ENCODE peak calls at places on chromosomes 12 and 14, in four cellular contexts. One of them, this sample, is unnamed.

GRCh38 chr12:75641031-75641780 is 129.8 kb upstream of the KRR1 start:
- DNase-seq in GM12878: peak
- DNase-seq in HepG2: no peak
- DNase-seq in H1: no peak
- DNase-seq in this sample: no peak

GRCh38 chr12:88600272-88600671 is 20.0 kb upstream of the KITLG start:
- DNase-seq in GM12878: no peak
- DNase-seq in H1: no peak
- DNase-seq in HepG2: no peak
- DNase-seq in this sample: no peak

GRCh38 chr12:109716512-109717389 is 3.1 kb downstream of the FAM222A start:
- DNase-seq in HepG2: peak
- DNase-seq in GM12878: no peak
- DNase-seq in H1: no peak
- DNase-seq in this sample: no peak

GRCh38 chr12:83172441-83172840 is 485.7 kb downstream of the TMTC2 start:
- DNase-seq in GM12878: no peak
- DNase-seq in HepG2: no peak
- DNase-seq in H1: no peak
- DNase-seq in this sample: no peak

GRCh38 chr12:203462-204260 is 10.3 kb downstream of the SLC6A12 start:
- DNase-seq in HepG2: no peak
- DNase-seq in H1: no peak
- DNase-seq in GM12878: no peak
- DNase-seq in this sample: peak

GRCh38 chr12:2673966-2674810 is 120.6 kb upstream of the FKBP4 start:
- DNase-seq in H1: no peak
- DNase-seq in HepG2: no peak
- DNase-seq in GM12878: no peak
- DNase-seq in this sample: peak

GRCh38 chr14:81471062-81471461 is 62.6 kb downstream of the SEL1L start:
- DNase-seq in GM12878: no peak
- DNase-seq in HepG2: no peak
- DNase-seq in H1: no peak
- DNase-seq in this sample: no peak

GRCh38 chr12:2256915-2257314 is 204.1 kb downstream of the CACNA1C start:
- DNase-seq in HepG2: no peak
- DNase-seq in H1: no peak
- DNase-seq in GM12878: no peak
- DNase-seq in this sample: no peak

GRCh38 chr12:106084048-106084671 is 54.6 kb downstream of the NUAK1 start:
- DNase-seq in GM12878: no peak
- DNase-seq in HepG2: peak
- DNase-seq in H1: peak
- DNase-seq in this sample: peak

GRCh38 chr12:10235761-10236631 is 23.3 kb downstream of the GABARAPL1 start:
- DNase-seq in GM12878: no peak
- DNase-seq in HepG2: peak
- DNase-seq in H1: no peak
- DNase-seq in this sample: peak

GRCh38 chr12:75722714-75723200 is 211.3 kb upstream of the KRR1 start:
- DNase-seq in H1: no peak
- DNase-seq in GM12878: peak
- DNase-seq in HepG2: peak
- DNase-seq in this sample: no peak

GRCh38 chr12:94952325-94952724 is 51.2 kb downstream of the NDUFA12 start:
- DNase-seq in H1: no peak
- DNase-seq in HepG2: no peak
- DNase-seq in GM12878: no peak
- DNase-seq in this sample: no peak

GRCh38 chr12:106369624-106370346 is 12.2 kb downstream of the POLR3B start:
- DNase-seq in HepG2: no peak
- DNase-seq in H1: no peak
- DNase-seq in GM12878: no peak
- DNase-seq in this sample: no peak

GRCh38 chr12:122726056-122726558 is 4.5 kb downstream of the HCAR1 start:
- DNase-seq in GM12878: peak
- DNase-seq in H1: peak
- DNase-seq in HepG2: peak
- DNase-seq in this sample: peak

GRCh38 chr12:104958946-104959841 is 1.1 kb upstream of the SLC41A2 start:
- DNase-seq in H1: no peak
- DNase-seq in HepG2: peak
- DNase-seq in GM12878: no peak
- DNase-seq in this sample: no peak

GRCh38 chr14:91892918-91893527 is 25.7 kb upstream of the TC2N start:
- DNase-seq in HepG2: peak
- DNase-seq in GM12878: no peak
- DNase-seq in H1: no peak
- DNase-seq in this sample: no peak

GRCh38 chr14:68523994-68524725 is 268.7 kb downstream of the ZFP36L1 start:
- DNase-seq in H1: no peak
- DNase-seq in HepG2: no peak
- DNase-seq in GM12878: no peak
- DNase-seq in this sample: no peak

DNA sequence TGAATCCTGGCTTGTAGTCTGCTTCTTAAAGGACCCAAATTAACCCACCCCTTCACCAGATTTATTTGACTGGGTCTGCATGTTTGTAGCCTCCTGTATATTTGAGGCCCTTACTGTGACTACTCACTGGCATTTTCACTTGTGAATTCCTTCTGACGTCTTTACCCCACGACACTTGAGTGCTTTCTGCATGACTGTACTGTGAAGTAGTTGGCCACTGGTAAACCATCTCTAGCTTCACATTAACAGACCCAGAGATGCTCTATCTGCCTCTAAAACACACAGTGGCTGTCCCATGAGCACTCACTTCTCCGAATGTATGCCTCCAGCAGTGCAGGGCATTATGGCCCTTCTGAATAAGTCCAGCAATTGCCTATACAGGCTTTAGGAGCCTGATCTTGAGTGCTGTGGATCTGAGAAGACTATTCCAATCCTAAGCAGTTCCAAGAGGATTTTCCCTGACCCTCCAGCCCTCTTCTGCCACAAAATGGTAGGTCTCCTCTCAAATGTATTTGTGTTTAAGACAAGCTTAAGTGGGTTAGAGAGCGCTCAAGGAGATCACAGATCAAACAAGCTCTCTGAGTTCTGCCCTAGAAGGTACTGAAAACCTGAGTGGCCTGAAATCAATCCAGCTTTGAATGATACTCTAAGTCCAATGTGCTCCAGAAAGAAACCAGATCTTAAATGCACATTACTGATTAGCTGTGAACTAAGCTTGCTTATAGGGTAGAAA is 534.7 kb downstream of the RPS29 start:
- DNase-seq in HepG2: no peak
- DNase-seq in H1: no peak
- DNase-seq in GM12878: no peak
- DNase-seq in this sample: no peak
- TF ChIP-seq SUZ12 in HepG2: no peak
- TF ChIP-seq SUZ12 in H1: no peak
- TF ChIP-seq SUZ12 in GM12878: no peak
- TF ChIP-seq SUZ12 in this sample: no peak

DNA sequence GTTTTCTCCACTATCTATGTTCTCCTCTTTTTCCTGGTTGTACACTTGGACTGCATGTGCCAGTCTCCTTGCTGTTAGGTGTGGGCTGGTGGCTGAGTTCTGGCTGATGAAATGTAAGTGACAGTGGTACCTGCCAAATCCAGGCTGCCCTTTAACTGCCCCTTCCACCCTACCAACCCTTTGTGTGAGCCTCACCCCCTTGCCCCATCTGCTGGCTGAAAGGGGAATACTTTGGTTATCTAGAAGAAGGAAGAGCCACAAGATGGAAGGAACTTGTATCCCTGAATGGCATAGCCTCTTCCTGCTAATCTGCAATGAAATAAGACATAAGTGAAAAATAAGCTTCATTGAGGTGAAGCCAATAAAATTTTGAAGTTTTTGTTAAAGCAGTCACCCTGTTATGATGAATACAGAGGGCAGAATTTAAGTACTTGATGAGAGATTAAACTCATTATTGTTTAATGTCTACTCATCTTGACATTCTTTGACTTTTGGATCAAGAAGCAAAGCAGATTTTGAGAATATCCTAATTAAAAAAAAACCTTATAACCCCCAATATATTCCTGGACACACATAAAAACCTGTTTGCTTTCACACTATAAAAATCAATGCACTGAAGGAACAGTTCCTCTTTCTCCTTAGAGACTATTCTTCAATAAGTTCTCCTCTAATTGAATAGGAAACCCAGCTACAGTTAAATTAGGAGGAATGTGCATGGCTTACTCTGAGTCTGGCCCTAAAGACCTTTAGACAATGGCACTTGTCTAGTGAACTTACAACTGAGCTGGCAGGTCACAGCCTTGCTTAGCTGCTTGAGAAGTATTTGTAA is 262.6 kb upstream of the BTG1 start:
- DNase-seq in H1: peak
- DNase-seq in HepG2: peak
- DNase-seq in GM12878: no peak
- DNase-seq in this sample: no peak
- TF ChIP-seq YY1 in H1: no peak
- TF ChIP-seq YY1 in HepG2: no peak
- TF ChIP-seq YY1 in GM12878: peak
- TF ChIP-seq YY1 in this sample: no peak

GRCh38 chr12:26830783-26831601 is 2.0 kb downstream of the ITPR2 start:
- DNase-seq in HepG2: no peak
- DNase-seq in GM12878: no peak
- DNase-seq in H1: no peak
- DNase-seq in this sample: no peak
- TF ChIP-seq ZNF274 in HepG2: no peak
- TF ChIP-seq ZNF274 in GM12878: no peak
- TF ChIP-seq ZNF274 in H1: no peak
- TF ChIP-seq ZNF274 in this sample: no peak

GRCh38 chr12:101803978-101804377 is 26.8 kb downstream of the GNPTAB start:
- DNase-seq in GM12878: no peak
- DNase-seq in H1: no peak
- DNase-seq in HepG2: no peak
- DNase-seq in this sample: no peak
- TF ChIP-seq SUZ12 in GM12878: no peak
- TF ChIP-seq SUZ12 in H1: no peak
- TF ChIP-seq SUZ12 in HepG2: no peak
- TF ChIP-seq SUZ12 in this sample: no peak

DNA sequence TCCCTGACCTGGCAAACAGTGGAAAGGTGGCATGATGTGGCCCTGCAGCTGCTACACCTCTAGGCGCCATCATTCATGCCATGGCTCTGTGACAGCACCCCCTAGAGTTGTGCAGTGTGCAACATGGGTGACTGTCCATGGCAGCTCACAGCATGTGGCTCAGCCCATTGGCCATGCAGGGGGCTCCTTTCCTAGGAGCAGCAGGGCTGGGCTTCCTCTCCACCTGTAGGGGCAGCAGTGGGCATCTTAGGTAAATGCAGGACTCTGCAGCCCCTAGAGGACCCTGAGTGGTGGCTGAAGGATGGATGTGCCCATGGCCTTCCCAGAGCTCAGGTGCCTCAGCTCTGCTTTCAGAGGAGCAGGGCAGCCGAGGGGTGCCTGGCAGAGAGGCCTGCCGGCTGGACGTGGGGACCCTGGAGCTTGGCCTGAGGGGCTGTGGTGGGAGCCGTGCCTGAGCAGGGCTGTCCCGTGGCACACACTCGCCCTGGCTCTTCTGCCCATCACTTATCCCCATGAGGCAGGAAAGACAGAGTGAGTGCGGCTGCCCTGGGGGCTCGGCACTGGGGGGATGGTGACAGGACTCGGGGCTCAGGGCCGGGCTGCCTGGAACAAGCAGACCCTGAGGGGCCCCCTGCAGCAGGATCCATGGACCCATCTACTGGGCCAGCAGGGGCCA is 7.4 kb downstream of the ADSS1 start:
- DNase-seq in H1: no peak
- DNase-seq in HepG2: peak
- DNase-seq in GM12878: no peak
- DNase-seq in this sample: no peak
- TF ChIP-seq YY1 in H1: peak
- TF ChIP-seq YY1 in HepG2: peak
- TF ChIP-seq YY1 in GM12878: no peak
- TF ChIP-seq YY1 in this sample: no peak

GRCh38 chr14:94821705-94822104 is 51.8 kb upstream of the GSC start:
- DNase-seq in H1: no peak
- DNase-seq in HepG2: no peak
- DNase-seq in GM12878: no peak
- DNase-seq in this sample: no peak

GRCh38 chr14:94826774-94827173 is 56.9 kb upstream of the GSC start:
- DNase-seq in HepG2: peak
- DNase-seq in GM12878: no peak
- DNase-seq in H1: no peak
- DNase-seq in this sample: no peak

GRCh38 chr14:94819531-94819930 is 49.6 kb upstream of the GSC start:
- DNase-seq in H1: no peak
- DNase-seq in GM12878: no peak
- DNase-seq in HepG2: no peak
- DNase-seq in this sample: no peak

GRCh38 chr14:94827711-94828505 is 58.0 kb upstream of the GSC start:
- DNase-seq in GM12878: no peak
- DNase-seq in H1: no peak
- DNase-seq in HepG2: no peak
- DNase-seq in this sample: no peak

GRCh38 chr14:94823556-94824341 is 53.8 kb upstream of the GSC start:
- DNase-seq in GM12878: no peak
- DNase-seq in H1: no peak
- DNase-seq in HepG2: peak
- DNase-seq in this sample: no peak
- TF ChIP-seq ZNF274 in GM12878: no peak
- TF ChIP-seq ZNF274 in H1: no peak
- TF ChIP-seq ZNF274 in HepG2: no peak
- TF ChIP-seq ZNF274 in this sample: no peak

DNA sequence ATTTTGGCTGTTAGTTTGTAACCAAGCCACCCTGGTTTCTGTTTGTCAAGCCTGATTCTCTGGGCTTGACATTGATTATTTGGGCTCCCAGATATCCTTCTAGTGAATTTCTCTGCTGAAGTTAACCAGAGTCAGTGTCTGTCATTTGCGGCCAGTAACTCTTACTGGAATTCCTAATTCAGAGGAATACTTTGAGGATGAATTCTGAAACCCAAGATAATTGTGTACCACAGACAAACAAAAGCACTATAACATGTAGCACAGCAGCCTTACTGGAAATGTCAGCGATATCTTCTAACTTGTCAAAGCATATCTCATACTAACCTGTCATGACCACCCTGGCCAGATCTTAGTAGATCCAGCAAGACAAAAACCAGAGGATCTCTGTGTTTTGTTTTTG is 84.4 kb upstream of the HIF1A start:
- DNase-seq in H1: no peak
- DNase-seq in GM12878: no peak
- DNase-seq in HepG2: no peak
- DNase-seq in this sample: no peak
- TF ChIP-seq SUZ12 in H1: no peak
- TF ChIP-seq SUZ12 in GM12878: no peak
- TF ChIP-seq SUZ12 in HepG2: no peak
- TF ChIP-seq SUZ12 in this sample: no peak

DNA sequence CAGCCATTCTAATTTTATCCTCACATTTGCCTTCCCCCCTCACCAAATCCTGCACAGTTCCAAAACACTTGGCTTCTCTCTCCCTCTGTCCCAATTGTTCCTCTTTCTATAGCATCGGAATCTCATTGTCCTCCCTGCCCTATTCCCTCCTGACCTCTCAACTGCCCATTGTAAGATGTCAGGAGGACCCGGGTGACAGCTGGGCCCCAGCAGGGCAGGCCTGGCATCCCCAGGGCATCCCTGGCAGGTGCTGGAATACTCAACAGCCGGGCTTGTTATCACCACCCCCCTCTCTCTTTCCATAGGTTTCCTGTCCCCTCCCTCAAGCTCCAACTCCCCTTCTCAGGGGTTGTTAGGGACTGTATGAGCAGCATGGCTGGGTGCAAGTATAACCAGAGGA is 20.0 kb downstream of the NEUROD4 start:
- DNase-seq in HepG2: no peak
- DNase-seq in GM12878: no peak
- DNase-seq in H1: no peak
- DNase-seq in this sample: no peak
- TF ChIP-seq YY1 in HepG2: no peak
- TF ChIP-seq YY1 in GM12878: no peak
- TF ChIP-seq YY1 in H1: no peak
- TF ChIP-seq YY1 in this sample: no peak